ENCODE peak calls at places on chromosomes 16 and 17, in six cellular contexts. W is stimulated activated CD4-positive, alpha-beta T cell treated with anti-CD3 and anti-CD28 coated beads, TNF-alpha, amount 100 ng/mL, for 48 hours; M is mammary epithelial cell; U is activated T-cell treated with anti-CD3 and anti-CD28 coated beads, Interleukin-2, amount 50 U/mL, for 72 hours; D is omental fat pad; V is GOT3. F is an unnamed sample.
A peak's percentile ranks its signal among the peaks of the same experiment; 100 is the strongest.

GRCh38 chr16:30414159-30414558 is 6.8 kb downstream of the ZNF771 start:
- DNase-seq in W (no peak), M (no peak), U (no peak), D (no peak), V (no peak), F (no peak)

GRCh38 chr16:85858984-85859817 is 39.8 kb upstream of the IRF8 start:
- DNase-seq in W (no peak), M (no peak), U (no peak), D (no peak), V (no peak), F (no peak)

GRCh38 chr17:81391964-81392908 is 3.0 kb upstream of the BAHCC1 start:
- DNase-seq in W (no peak), M (no peak), U (no peak), D (no peak), V (no peak), F (no peak)

GRCh38 chr16:85338989-85339388 is 226.7 kb upstream of the CIBAR2 start:
- DNase-seq in W (no peak), M (no peak), U (no peak), D (no peak), V (no peak), F (no peak)

GRCh38 chr17:4881761-4882555 is 17.4 kb upstream of the C17orf107 start:
- DNase-seq in W (peak; percentile 38), M (peak; percentile 63), U (peak; percentile 65), D (peak; percentile 52), V (no peak), F (peak; percentile 8)

GRCh38 chr16:82345318-82345717 is 175.3 kb upstream of the MPHOSPH6 start:
- DNase-seq in W (no peak), M (no peak), U (no peak), D (no peak), V (no peak), F (no peak)

GRCh38 chr16:58306327-58306726 is 11.5 kb upstream of the PRSS54 start:
- DNase-seq in W (peak; percentile 16), M (peak; percentile 21), U (peak; percentile 57), D (no peak), V (no peak), F (no peak)

GRCh38 chr16:2827831-2828520 is 2.1 kb upstream of the ZG16B start:
- DNase-seq in W (no peak), M (no peak), U (no peak), D (no peak), V (no peak), F (no peak)

GRCh38 chr17:21288581-21289017 is 4.1 kb downstream of the MAP2K3 start:
- DNase-seq in W (no peak), M (no peak), U (peak; percentile 49), D (no peak), V (no peak), F (no peak)

GRCh38 chr17:37699285-37699973 is 45.4 kb downstream of the HNF1B start:
- DNase-seq in W (no peak), M (no peak), U (no peak), D (no peak), V (no peak), F (no peak)

GRCh38 chr17:79792984-79793923 is 3.6 kb downstream of the CBX8 start:
- DNase-seq in W (no peak), M (no peak), U (no peak), D (no peak), V (no peak), F (no peak)

GRCh38 chr17:40550608-40551007 is 14.7 kb downstream of the CCR7 start:
- DNase-seq in W (no peak), M (no peak), U (no peak), D (no peak), V (peak; percentile 48), F (no peak)

GRCh38 chr17:82435103-82435502 is 15.4 kb downstream of the CYBC1 start:
- DNase-seq in W (no peak), M (no peak), U (no peak), D (no peak), V (no peak), F (no peak)

GRCh38 chr16:7513429-7513828 is 180.8 kb downstream of the RBFOX1 start:
- DNase-seq in W (peak; percentile 0), M (no peak), U (no peak), D (no peak), V (no peak), F (no peak)

GRCh38 chr17:78383725-78384471 is 5.4 kb downstream of the PGS1 start:
- DNase-seq in W (peak; percentile 67), M (peak; percentile 97), U (peak; percentile 86), D (peak; percentile 56), V (peak; percentile 49), F (peak; percentile 56)

GRCh38 chr17:50311112-50311460 is 34.8 kb upstream of the XYLT2 start:
- DNase-seq in W (no peak), M (no peak), U (no peak), D (no peak), V (no peak), F (no peak)

GRCh38 chr16:78184554-78185183 is 85.2 kb downstream of the WWOX start:
- DNase-seq in W (no peak), M (no peak), U (no peak), D (no peak), V (no peak), F (no peak)